ENCODE peak calls at places on chromosome 17, in seven cellular contexts. One of them, this sample, is unnamed.

GRCh38 chr17:27929990-27930389 is 36.8 kb upstream of the LYRM9 start:
- DNase-seq in GM20000: no peak
- DNase-seq in GM13976: no peak
- DNase-seq in brain microvascular endothelial cell: peak
- DNase-seq in Calu3: no peak
- DNase-seq in naive B cell: no peak
- DNase-seq in activated naive CD4-positive, alpha-beta T cell treated with anti-CD3 and anti-CD28 coated beads, Interleukin-2, amount 10 ng/mL, durations not matched to agents 7 days and 5 days: no peak
- DNase-seq in this sample: no peak

GRCh38 chr17:951388-952132 is 28.0 kb downstream of the NXN start:
- DNase-seq in GM20000: no peak
- DNase-seq in GM13976: no peak
- DNase-seq in brain microvascular endothelial cell: peak
- DNase-seq in Calu3: peak
- DNase-seq in naive B cell: no peak
- DNase-seq in activated naive CD4-positive, alpha-beta T cell treated with anti-CD3 and anti-CD28 coated beads, Interleukin-2, amount 10 ng/mL, durations not matched to agents 7 days and 5 days: no peak
- DNase-seq in this sample: no peak

GRCh38 chr17:45316271-45317112 is at the start of gene MAP3K14:
- DNase-seq in GM20000: no peak
- DNase-seq in GM13976: peak
- DNase-seq in brain microvascular endothelial cell: no peak
- DNase-seq in Calu3: peak
- DNase-seq in naive B cell: peak
- DNase-seq in activated naive CD4-positive, alpha-beta T cell treated with anti-CD3 and anti-CD28 coated beads, Interleukin-2, amount 10 ng/mL, durations not matched to agents 7 days and 5 days: peak
- DNase-seq in this sample: peak

GRCh38 chr17:418421-418751 is 65.8 kb upstream of the RPH3AL start:
- DNase-seq in GM20000: no peak
- DNase-seq in GM13976: no peak
- DNase-seq in brain microvascular endothelial cell: no peak
- DNase-seq in Calu3: no peak
- DNase-seq in naive B cell: no peak
- DNase-seq in activated naive CD4-positive, alpha-beta T cell treated with anti-CD3 and anti-CD28 coated beads, Interleukin-2, amount 10 ng/mL, durations not matched to agents 7 days and 5 days: peak
- DNase-seq in this sample: peak

GRCh38 chr17:1154704-1155103 is 25.1 kb downstream of the ABR start:
- DNase-seq in GM20000: no peak
- DNase-seq in GM13976: no peak
- DNase-seq in brain microvascular endothelial cell: no peak
- DNase-seq in Calu3: no peak
- DNase-seq in naive B cell: no peak
- DNase-seq in activated naive CD4-positive, alpha-beta T cell treated with anti-CD3 and anti-CD28 coated beads, Interleukin-2, amount 10 ng/mL, durations not matched to agents 7 days and 5 days: no peak
- DNase-seq in this sample: no peak

GRCh38 chr17:44540246-44541084 is 16.8 kb upstream of the FZD2 start:
- DNase-seq in GM20000: no peak
- DNase-seq in GM13976: no peak
- DNase-seq in brain microvascular endothelial cell: no peak
- DNase-seq in Calu3: no peak
- DNase-seq in naive B cell: no peak
- DNase-seq in activated naive CD4-positive, alpha-beta T cell treated with anti-CD3 and anti-CD28 coated beads, Interleukin-2, amount 10 ng/mL, durations not matched to agents 7 days and 5 days: no peak
- DNase-seq in this sample: no peak

GRCh38 chr17:42325026-42325425 is 36.7 kb downstream of the STAT5A start:
- DNase-seq in GM20000: no peak
- DNase-seq in GM13976: no peak
- DNase-seq in brain microvascular endothelial cell: peak
- DNase-seq in Calu3: no peak
- DNase-seq in naive B cell: no peak
- DNase-seq in activated naive CD4-positive, alpha-beta T cell treated with anti-CD3 and anti-CD28 coated beads, Interleukin-2, amount 10 ng/mL, durations not matched to agents 7 days and 5 days: no peak
- DNase-seq in this sample: no peak

GRCh38 chr17:41645371-41646063 is 21.1 kb upstream of the KRT17 start:
- DNase-seq in GM20000: no peak
- DNase-seq in GM13976: no peak
- DNase-seq in brain microvascular endothelial cell: peak
- DNase-seq in Calu3: peak
- DNase-seq in naive B cell: no peak
- DNase-seq in activated naive CD4-positive, alpha-beta T cell treated with anti-CD3 and anti-CD28 coated beads, Interleukin-2, amount 10 ng/mL, durations not matched to agents 7 days and 5 days: no peak
- DNase-seq in this sample: no peak

GRCh38 chr17:75459590-75460267 is 3.3 kb downstream of the TMEM94 start:
- DNase-seq in GM20000: peak
- DNase-seq in GM13976: no peak
- DNase-seq in brain microvascular endothelial cell: no peak
- DNase-seq in Calu3: no peak
- DNase-seq in naive B cell: no peak
- DNase-seq in activated naive CD4-positive, alpha-beta T cell treated with anti-CD3 and anti-CD28 coated beads, Interleukin-2, amount 10 ng/mL, durations not matched to agents 7 days and 5 days: no peak
- DNase-seq in this sample: peak

GRCh38 chr17:8365143-8365542 is 11.4 kb downstream of the KRABD2 start:
- DNase-seq in GM20000: peak
- DNase-seq in GM13976: no peak
- DNase-seq in brain microvascular endothelial cell: no peak
- DNase-seq in Calu3: no peak
- DNase-seq in naive B cell: no peak
- DNase-seq in activated naive CD4-positive, alpha-beta T cell treated with anti-CD3 and anti-CD28 coated beads, Interleukin-2, amount 10 ng/mL, durations not matched to agents 7 days and 5 days: no peak
- DNase-seq in this sample: no peak

GRCh38 chr17:7023576-7024401 is 939 bp downstream of the BCL6B start:
- DNase-seq in GM20000: peak
- DNase-seq in GM13976: peak
- DNase-seq in brain microvascular endothelial cell: peak
- DNase-seq in Calu3: no peak
- DNase-seq in naive B cell: peak
- DNase-seq in activated naive CD4-positive, alpha-beta T cell treated with anti-CD3 and anti-CD28 coated beads, Interleukin-2, amount 10 ng/mL, durations not matched to agents 7 days and 5 days: peak
- DNase-seq in this sample: peak

GRCh38 chr17:17763734-17764133 is 73.1 kb downstream of the SREBF1 start:
- DNase-seq in GM20000: no peak
- DNase-seq in GM13976: no peak
- DNase-seq in brain microvascular endothelial cell: no peak
- DNase-seq in Calu3: no peak
- DNase-seq in naive B cell: no peak
- DNase-seq in activated naive CD4-positive, alpha-beta T cell treated with anti-CD3 and anti-CD28 coated beads, Interleukin-2, amount 10 ng/mL, durations not matched to agents 7 days and 5 days: no peak
- DNase-seq in this sample: no peak

This sample was measured in small intestine.